ENCODE peak calls at places on chromosome 15, in four cellular contexts. B, R, S and I are unnamed samples.

GRCh38 chr15:60941448-60941847 is 287.7 kb downstream of the RORA start:
- DNase-seq in R (no peak), B (no peak), S (no peak), I (no peak)

GRCh38 chr15:73926191-73927002 is at the start of gene LOXL1:
- DNase-seq in B (peak; percentile 82), R (no peak), S (peak; percentile 58), I (peak; percentile 66)

GRCh38 chr15:68224546-68225250 is 4.8 kb downstream of the CLN6 start:
- DNase-seq in B (no peak), R (no peak), S (peak; percentile 46), I (no peak)

GRCh38 chr15:75036269-75036668 is 12.9 kb downstream of the PPCDC start:
- DNase-seq in B (no peak), R (no peak), S (no peak), I (no peak)

GRCh38 chr15:62914461-62915079 is 128.0 kb upstream of the TPM1 start:
- DNase-seq in B (no peak), S (no peak), R (no peak), I (no peak)

GRCh38 chr15:84819291-84819768 is 2.2 kb downstream of the ALPK3 start:
- DNase-seq in R (no peak), B (no peak), S (peak; percentile 74), I (no peak)

GRCh38 chr15:58146734-58147133 is 8.6 kb downstream of the AQP9 start:
- DNase-seq in B (no peak), S (no peak), R (no peak), I (no peak)

GRCh38 chr15:32700501-32701150 is 17.2 kb upstream of the GREM1 start:
- DNase-seq in R (no peak), S (peak; percentile 64), B (no peak), I (no peak)

GRCh38 chr15:82624008-82624407 is 23.2 kb downstream of the CPEB1 start:
- DNase-seq in R (no peak), S (no peak), B (no peak), I (no peak)

GRCh38 chr15:98401029-98401428 is 247.3 kb upstream of the IGF1R start:
- DNase-seq in R (no peak), S (no peak), B (no peak), I (no peak)

GRCh38 chr15:67144609-67145306 is 79.4 kb downstream of the SMAD3 start:
- DNase-seq in R (no peak), S (no peak), B (no peak), I (no peak)

GRCh38 chr15:100986158-100986896 is 67.2 kb downstream of the LRRK1 start:
- DNase-seq in B (no peak), S (no peak), R (no peak), I (no peak)

GRCh38 chr15:35118987-35119386 is 33.9 kb upstream of the NANOGP8 start:
- DNase-seq in B (no peak), S (no peak), R (no peak), I (no peak)

GRCh38 chr15:99571299-99571698 is 5.5 kb downstream of the MEF2A start:
- DNase-seq in S (no peak), B (no peak), R (no peak), I (no peak)
- H3K9me3 ChIP-seq in S (no peaks in the 10 kb centered on the region), B (no peaks in the 10 kb centered on the region), R (no peaks in the 10 kb centered on the region), I (no peaks in the 10 kb centered on the region)

DNA sequence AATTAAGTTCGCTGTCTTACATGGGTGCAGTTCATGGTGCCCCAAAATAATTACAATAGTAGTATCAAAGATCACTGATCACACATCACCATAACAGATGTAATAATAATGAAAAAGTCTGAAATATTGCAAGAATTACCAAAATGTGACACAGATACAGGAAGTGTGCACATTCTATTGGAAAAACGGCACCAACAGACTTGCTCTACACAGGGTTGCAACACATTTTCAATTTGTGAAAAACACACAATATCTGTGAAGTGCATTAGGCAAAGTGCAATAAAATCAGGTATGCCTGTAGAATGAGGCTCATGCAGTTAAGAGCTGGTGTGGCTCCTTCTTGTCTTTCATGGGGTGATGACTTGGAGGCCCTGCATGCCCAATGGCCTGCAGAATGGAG is 265.8 kb downstream of the RPLP1 start:
- DNase-seq in S (no peak), B (no peak), R (no peak), I (no peak)
- H3K27me3 ChIP-seq in S (no peaks in the 10 kb centered on the region), B (no peaks in the 10 kb centered on the region), R (no peaks in the 10 kb centered on the region), I (peaks cover 3% of the 10 kb centered on the region)

GRCh38 chr15:71512281-71513016 is 297.9 kb upstream of the NR2E3 start:
- DNase-seq in B (no peak), S (no peak), R (no peak), I (no peak)
- H3K27ac ChIP-seq in B (no peak overlapping the region), S (no peak overlapping the region), R (no peak overlapping the region), I (no peak overlapping the region)

DNA sequence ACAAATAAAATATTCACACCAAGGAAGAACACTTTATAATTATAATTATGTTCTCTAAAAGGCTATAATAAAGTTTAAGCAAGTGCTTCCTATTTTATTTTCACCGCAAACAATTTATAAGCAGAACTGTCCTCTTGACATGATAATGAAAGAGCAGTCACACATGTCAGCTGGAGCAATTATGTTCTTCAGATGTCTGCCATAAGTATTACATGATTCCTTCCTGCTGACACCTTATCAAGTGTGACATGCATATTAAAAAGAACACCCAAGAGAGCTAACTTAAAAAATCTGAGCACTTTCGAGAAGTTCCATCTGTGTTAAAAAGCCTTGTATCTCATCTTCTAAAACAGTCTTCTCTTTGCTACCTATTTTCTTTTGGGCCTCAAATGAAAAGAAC is 249.5 kb downstream of the SQOR start:
- DNase-seq in R (no peak), B (no peak), S (no peak), I (no peak)
- H3K9me3 ChIP-seq in R (no peaks in the 10 kb centered on the region), B (no peaks in the 10 kb centered on the region), S (no peaks in the 10 kb centered on the region), I (no peaks in the 10 kb centered on the region)

GRCh38 chr15:41999290-42000285 is 21.3 kb downstream of the PLA2G4E start:
- DNase-seq in S (peak; percentile 30), B (no peak), R (no peak), I (no peak)
- H3K27me3 ChIP-seq in S (no peaks in the 10 kb centered on the region), B (no peaks in the 10 kb centered on the region), R (no peaks in the 10 kb centered on the region), I (no peaks in the 10 kb centered on the region)

DNA sequence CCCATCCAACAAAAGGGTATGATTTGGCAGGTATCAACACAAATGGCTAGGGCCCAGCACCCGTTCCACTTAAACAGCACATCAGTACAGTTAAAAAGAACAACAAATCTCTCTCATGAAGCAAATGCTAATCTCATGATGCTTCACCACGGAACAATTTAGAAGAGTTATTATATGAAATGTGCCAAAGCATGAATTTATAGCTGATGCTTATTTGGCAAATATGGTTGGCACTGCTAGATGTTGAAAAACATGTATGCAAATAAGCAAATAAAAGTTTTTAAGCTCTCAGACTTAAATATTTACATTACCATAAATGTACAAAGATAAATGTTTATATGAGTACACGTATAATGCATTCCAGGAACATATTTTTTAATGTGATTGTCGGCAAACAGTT is 2.3 kb downstream of the PEAK1 start:
- DNase-seq in B (no peak), S (no peak), R (no peak), I (no peak)
- H3K27ac ChIP-seq in B (no peak overlapping the region), S (no peak overlapping the region), R (no peak overlapping the region), I (peak overlapping the region; percentile 89)

GRCh38 chr15:25687276-25687675 is 175.9 kb downstream of the ATP10A start:
- DNase-seq in S (no peak), R (no peak), B (no peak), I (no peak)
- H3K9me3 ChIP-seq in S (no peaks in the 10 kb centered on the region), R (no peaks in the 10 kb centered on the region), B (no peaks in the 10 kb centered on the region), I (no peaks in the 10 kb centered on the region)

GRCh38 chr15:40931300-40932142 is 2.4 kb downstream of the DLL4 start:
- DNase-seq in S (no peak), B (no peak), R (no peak), I (no peak)

GRCh38 chr15:40933520-40933904 is 4.4 kb downstream of the DLL4 start:
- DNase-seq in R (no peak), B (no peak), S (no peak), I (no peak)

GRCh38 chr15:40932625-40933519 is 3.7 kb downstream of the DLL4 start:
- DNase-seq in B (no peak), S (no peak), R (no peak), I (no peak)

GRCh38 chr15:40930430-40931299 is 1.5 kb downstream of the DLL4 start:
- DNase-seq in R (no peak), B (no peak), S (no peak), I (peak; percentile 69)

GRCh38 chr15:40932146-40932545 is 3.0 kb downstream of the DLL4 start:
- DNase-seq in R (no peak), B (no peak), S (no peak), I (no peak)
- H3K27me3 ChIP-seq in R (peaks cover 33% of the 10 kb centered on the region), B (no peaks in the 10 kb centered on the region), S (peaks cover 13% of the 10 kb centered on the region), I (peaks cover 46% of the 10 kb centered on the region)

GRCh38 chr15:31433101-31433500 is 106.5 kb downstream of the KLF13 start:
- DNase-seq in B (no peak), R (no peak), S (no peak), I (no peak)

GRCh38 chr15:31435891-31436628 is 109.4 kb downstream of the KLF13 start:
- DNase-seq in R (peak; percentile 58), B (no peak), S (no peak), I (no peak)

GRCh38 chr15:31433574-31433973 is 106.9 kb downstream of the KLF13 start:
- DNase-seq in S (no peak), B (no peak), R (no peak), I (no peak)

GRCh38 chr15:31435256-31435781 is 108.7 kb downstream of the KLF13 start:
- DNase-seq in B (peak; percentile 83), R (peak; percentile 93), S (peak; percentile 81), I (peak; percentile 87)

DNA sequence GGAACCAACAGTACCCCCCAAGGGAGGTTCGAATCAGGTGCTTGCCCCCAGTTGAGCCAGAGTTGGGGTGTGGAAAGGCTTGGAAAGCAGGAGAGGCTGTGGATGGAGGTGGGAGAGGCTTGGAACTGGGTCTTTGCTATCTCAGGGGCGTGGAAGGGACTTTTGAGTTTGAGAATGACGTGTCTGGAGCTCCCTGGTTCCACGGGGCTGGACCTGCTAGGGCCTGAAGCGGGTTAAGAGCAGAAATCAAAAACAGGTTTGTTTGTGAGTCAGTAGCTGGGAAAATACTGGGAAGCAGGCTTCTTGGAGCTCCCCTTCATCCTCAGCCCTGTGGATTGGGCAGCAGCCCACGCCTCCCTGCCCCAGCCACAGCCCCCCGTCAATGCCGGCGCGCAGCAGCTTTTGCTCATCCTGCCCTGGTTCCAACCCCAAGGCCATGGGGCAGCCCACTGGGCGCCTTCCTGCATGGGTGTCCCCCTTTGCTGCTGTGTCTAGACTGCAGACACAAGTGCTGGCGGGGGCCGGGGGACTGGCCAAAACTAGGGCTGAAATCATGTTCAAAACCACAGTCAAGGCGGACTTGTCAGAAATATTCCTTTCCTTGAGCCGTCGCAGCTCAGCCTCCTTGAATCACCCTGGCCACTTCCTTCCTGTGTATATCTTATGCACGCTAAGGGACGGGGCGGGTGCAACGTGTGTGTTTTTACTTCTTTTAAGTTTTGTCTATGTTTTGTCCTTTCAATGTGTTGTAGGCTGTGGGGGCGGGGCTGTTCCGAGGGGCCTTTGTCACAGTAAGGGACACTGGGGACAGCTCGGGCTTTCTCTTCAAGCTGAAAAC is 108.0 kb downstream of the KLF13 start:
- DNase-seq in R (peak; percentile 92), S (peak; percentile 61), B (peak; percentile 59), I (peak; percentile 83)
- H3K27ac ChIP-seq in R (peak overlapping the region; percentile 92), S (peak overlapping the region; percentile 40), B (peak overlapping the region; percentile 36), I (peak overlapping the region; percentile 90)